ENCODE peak calls at places on chromosomes 2 and 18, in five cellular contexts. X is HepG2, Q is mesenchymal stem cell, F is H1, U is fibroblast of lung. A is an unnamed sample.

GRCh38 chr2:235511187-235511661 is 17.4 kb downstream of the AGAP1 start:
- DNase-seq in X (peak), F (no peak), U (peak), Q (peak), A (no peak)

GRCh38 chr18:46283895-46284295 is 179.7 kb downstream of the HAUS1 start:
- DNase-seq in X (no peak), F (no peak), Q (no peak), U (no peak), A (peak)

GRCh38 chr18:8548186-8548585 is 61.1 kb upstream of the RAB12 start:
- DNase-seq in X (no peak), Q (no peak), U (peak), F (no peak), A (no peak)

GRCh38 chr2:199811360-199811759 is 39.6 kb downstream of the FTCDNL1 start:
- DNase-seq in U (no peak), Q (no peak), X (no peak), F (no peak), A (no peak)

GRCh38 chr2:216985658-216986141 is 125.8 kb upstream of the TNP1 start:
- DNase-seq in U (peak), Q (no peak), X (no peak), F (peak), A (no peak)

GRCh38 chr2:183564726-183565125 is 440.5 kb downstream of the NUP35 start:
- DNase-seq in Q (peak), U (peak), X (no peak), F (no peak), A (no peak)

GRCh38 chr18:5051207-5051606 is 145.8 kb downstream of the AKAIN1 start:
- DNase-seq in Q (no peak), X (no peak), U (no peak), F (no peak), A (no peak)

GRCh38 chr18:79478484-79479113 is 82.9 kb downstream of the NFATC1 start:
- DNase-seq in U (no peak), Q (no peak), F (no peak), X (no peak), A (no peak)

GRCh38 chr2:182208421-182208820 is 218.4 kb downstream of the PDE1A start:
- DNase-seq in U (no peak), X (no peak), F (no peak), Q (no peak), A (no peak)

GRCh38 chr2:54677476-54678265 is 45.8 kb upstream of the EML6 start:
- DNase-seq in X (no peak), U (no peak), Q (no peak), F (peak), A (peak)

GRCh38 chr2:17879137-17879912 is 858 bp downstream of the KCNS3 start:
- DNase-seq in U (peak), F (peak), X (no peak), Q (peak), A (no peak)

GRCh38 chr2:37232131-37232933 is 874 bp downstream of the NDUFAF7 start:
- DNase-seq in X (peak), F (no peak), Q (no peak), U (peak), A (peak)

GRCh38 chr2:121910139-121910538 is 154.7 kb downstream of the TSN start:
- DNase-seq in F (no peak), Q (no peak), U (no peak), X (no peak), A (no peak)

GRCh38 chr18:66393463-66393862 is 210.4 kb downstream of the CDH19 start:
- DNase-seq in U (no peak), F (no peak), X (no peak), Q (no peak), A (no peak)

GRCh38 chr2:237025090-237025865 is 60.4 kb upstream of the COPS8 start:
- DNase-seq in U (peak), X (peak), F (no peak), Q (peak), A (no peak)

GRCh38 chr18:34385306-34385705 is 160.6 kb upstream of the NOL4 start:
- DNase-seq in F (no peak), X (no peak), U (no peak), Q (no peak), A (no peak)

GRCh38 chr2:66568650-66569300 is 133.8 kb downstream of the MEIS1 start:
- DNase-seq in X (no peak), F (no peak), Q (no peak), U (no peak), A (peak)

GRCh38 chr2:233846387-233847247 is 7.7 kb downstream of the HJURP start:
- DNase-seq in F (no peak), X (no peak), Q (no peak), U (no peak), A (no peak)

GRCh38 chr2:85908506-85908905 is 19.7 kb upstream of the ST3GAL5 start:
- DNase-seq in Q (no peak), U (no peak), X (peak), F (no peak), A (no peak)

GRCh38 chr2:120791961-120792295 is 56.3 kb downstream of the GLI2 start:
- DNase-seq in F (no peak), Q (no peak), X (no peak), U (peak), A (no peak)

GRCh38 chr18:78908462-78908861 is 71.2 kb upstream of the SALL3 start:
- DNase-seq in F (no peak), Q (no peak), U (no peak), X (no peak), A (no peak)

GRCh38 chr18:67282796-67283195 is 233.7 kb downstream of the DSEL start:
- DNase-seq in Q (peak), F (no peak), U (peak), X (no peak), A (no peak)

GRCh38 chr18:9103488-9103887 is 989 bp downstream of the NDUFV2 start:
- DNase-seq in F (no peak), U (no peak), Q (peak), X (no peak), A (peak)

GRCh38 chr2:105768961-105769452 is 24.3 kb downstream of the NCK2 start:
- DNase-seq in Q (peak), F (no peak), X (no peak), U (peak), A (no peak)

GRCh38 chr2:185145316-185146121 is 547.2 kb downstream of the ZNF804A start:
- DNase-seq in X (peak), U (no peak), F (no peak), Q (no peak), A (no peak)

GRCh38 chr18:77870238-77870637 is 620.6 kb downstream of the GALR1 start:
- DNase-seq in U (no peak), F (no peak), X (no peak), Q (no peak), A (no peak)

GRCh38 chr2:7867858-7868257 is 814.0 kb upstream of the ID2 start:
- DNase-seq in Q (no peak), F (no peak), X (no peak), U (no peak), A (peak)

GRCh38 chr2:240250985-240251847 is 110.8 kb upstream of the OTOS start:
- DNase-seq in F (no peak), X (peak), Q (peak), U (peak), A (no peak)

GRCh38 chr2:230931556-230932231 is 6.7 kb upstream of the GPR55 start:
- DNase-seq in F (no peak), X (no peak), Q (no peak), U (no peak), A (no peak)

GRCh38 chr2:196274387-196274809 is 103.0 kb upstream of the STK17B start:
- DNase-seq in Q (peak), U (peak), F (no peak), X (no peak), A (peak)
- H3K9ac ChIP-seq in Q (no peak), U (no peak), F (no peak), X (no peak), A (peak)

GRCh38 chr2:43293744-43294695 is 67.6 kb upstream of the ZFP36L2 start:
- DNase-seq in U (peak), F (no peak), X (peak), Q (peak), A (no peak)
- H3K4me2 ChIP-seq in U (peak), F (no peak), X (peak), Q (no peak), A (no peak)

GRCh38 chr2:119730598-119731278 is 29.0 kb upstream of the PTPN4 start:
- DNase-seq in U (peak), F (no peak), Q (no peak), X (no peak), A (no peak)
- H2AFZ ChIP-seq in U (no peak), F (peak), Q (no peak), X (no peak), A (no peak)

GRCh38 chr2:55839182-55839819 is 84.3 kb downstream of the EFEMP1 start:
- DNase-seq in X (peak), F (no peak), Q (peak), U (peak), A (no peak)
- H3K9ac ChIP-seq in X (no peak), F (no peak), Q (no peak), U (no peak), A (no peak)

GRCh38 chr2:161307676-161308075 is 549 bp upstream of the PSMD14 start:
- DNase-seq in Q (no peak), F (no peak), X (no peak), U (no peak), A (no peak)
- H3K4me2 ChIP-seq in Q (peak), F (peak), X (peak), U (peak), A (peak)

GRCh38 chr2:20436716-20437470 is 10.0 kb upstream of the RHOB start:
- DNase-seq in Q (no peak), F (no peak), X (peak), U (no peak), A (no peak)

GRCh38 chr2:20440001-20440560 is 6.8 kb upstream of the RHOB start:
- DNase-seq in X (no peak), Q (no peak), U (no peak), F (no peak), A (no peak)

GRCh38 chr2:20438334-20439192 is 8.3 kb upstream of the RHOB start:
- DNase-seq in X (peak), F (no peak), U (peak), Q (peak), A (no peak)

GRCh38 chr2:20439503-20439902 is 7.4 kb upstream of the RHOB start:
- DNase-seq in U (no peak), F (no peak), X (no peak), Q (no peak), A (peak)

DNA sequence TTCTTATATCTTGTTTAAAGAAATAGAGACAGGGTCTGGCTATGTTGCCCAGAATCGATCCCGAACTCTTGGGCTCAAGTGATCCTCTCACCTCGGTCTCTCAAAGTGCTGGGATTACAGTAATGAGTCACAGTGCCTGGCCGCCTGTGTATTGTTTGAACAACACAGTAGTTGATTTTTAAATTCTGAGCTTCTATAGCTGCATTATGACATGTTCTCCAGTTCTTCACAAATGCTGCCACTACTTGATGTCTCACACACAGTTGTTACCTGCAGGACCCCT is 7.7 kb upstream of the RHOB start:
- DNase-seq in X (peak), F (no peak), Q (peak), U (no peak), A (no peak)
- H2AFZ ChIP-seq in X (no peak), F (no peak), Q (no peak), U (no peak), A (no peak)

GRCh38 chr2:11744631-11745394 is 1.6 kb upstream of the LPIN1 start:
- DNase-seq in X (peak), U (peak), Q (peak), F (no peak), A (peak)
- H3K9ac ChIP-seq in X (peak), U (peak), Q (peak), F (no peak), A (no peak)

DNA sequence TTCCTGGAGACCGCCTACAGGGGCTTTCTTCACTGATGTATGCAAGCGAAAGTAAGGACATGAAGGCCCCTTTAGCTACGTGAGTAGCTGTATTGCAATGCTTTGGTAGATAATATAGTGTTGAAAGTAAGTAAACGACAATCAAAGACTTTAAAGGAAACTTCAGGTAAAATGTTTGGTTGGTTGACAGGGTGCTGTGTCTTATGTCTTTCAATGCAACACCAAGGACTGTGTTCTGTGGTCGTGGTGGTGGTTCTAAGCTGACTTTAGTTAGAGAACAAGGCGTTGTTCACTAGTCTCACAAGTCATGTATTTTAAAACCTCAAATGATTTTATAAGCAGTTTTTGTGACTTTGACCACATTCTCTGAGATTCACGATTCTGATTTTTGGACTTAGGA is 58.0 kb upstream of the CABYR start:
- DNase-seq in X (no peak), U (no peak), F (no peak), Q (no peak), A (no peak)
- H3K4me2 ChIP-seq in X (no peak), U (no peak), F (no peak), Q (no peak), A (no peak)

GRCh38 chr2:165820296-165820695 is 26.2 kb upstream of the GALNT3 start:
- DNase-seq in X (no peak), Q (no peak), U (no peak), F (no peak), A (no peak)

GRCh38 chr2:165814473-165814872 is 20.4 kb upstream of the GALNT3 start:
- DNase-seq in X (no peak), F (no peak), U (no peak), Q (no peak), A (no peak)

GRCh38 chr2:165818920-165819319 is 24.9 kb upstream of the GALNT3 start:
- DNase-seq in X (no peak), Q (no peak), F (no peak), U (no peak), A (peak)

GRCh38 chr2:165815299-165815698 is 21.3 kb upstream of the GALNT3 start:
- DNase-seq in U (no peak), X (no peak), F (no peak), Q (no peak), A (peak)

DNA sequence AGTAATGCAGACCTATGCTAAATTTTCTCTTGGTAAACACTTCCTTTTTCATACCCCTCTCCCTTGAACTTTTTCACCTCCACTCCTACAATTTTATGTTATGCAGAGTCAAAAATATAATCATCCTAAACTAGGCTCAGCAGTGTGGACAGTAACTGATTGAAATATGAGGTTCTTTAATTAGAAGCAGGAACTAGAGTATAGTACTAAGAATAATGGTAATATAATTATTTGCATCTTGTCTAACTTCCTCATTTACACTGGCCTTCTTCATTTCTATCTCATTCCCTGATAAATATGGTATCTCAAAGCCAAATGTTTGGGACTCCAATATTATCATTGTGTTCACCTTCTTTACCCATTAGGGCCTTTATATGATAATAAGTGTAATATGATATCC is 21.7 kb upstream of the GALNT3 start:
- DNase-seq in F (no peak), X (no peak), U (no peak), Q (no peak), A (peak)
- H2AFZ ChIP-seq in F (no peak), X (no peak), U (no peak), Q (no peak), A (peak)

DNA sequence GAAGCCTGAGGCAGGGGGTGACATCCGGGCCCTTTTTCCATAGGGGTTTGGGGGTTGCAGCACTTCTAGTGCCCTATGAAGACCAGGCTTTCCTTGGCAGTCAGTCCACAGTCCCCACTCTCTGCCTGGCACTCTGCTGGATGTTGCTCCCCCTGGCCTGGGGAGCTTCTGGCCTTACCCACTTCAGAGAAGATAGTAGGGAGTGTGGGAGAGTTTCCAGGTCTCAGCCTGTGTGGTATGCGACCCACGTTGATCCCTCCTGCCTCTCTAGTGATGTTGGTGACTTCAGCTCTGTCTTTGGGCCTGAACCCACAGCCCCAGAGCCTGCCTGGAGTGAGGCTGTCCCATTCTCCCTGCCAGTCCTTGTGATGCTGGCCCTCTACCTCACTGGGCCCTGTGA is 105.6 kb downstream of the STPG4 start:
- DNase-seq in Q (no peak), U (no peak), F (no peak), X (no peak), A (no peak)
- H3K9ac ChIP-seq in Q (no peak), U (no peak), F (no peak), X (peak), A (no peak)